ENCODE peak calls at places on chromosome 22, in ten cellular contexts. One of them, this sample, is unnamed.

GRCh38 chr22:43831561-43832392 is 19.7 kb upstream of the EFCAB6 start:
- DNase-seq in SK-N-SH: no peak
- DNase-seq in fibroblast of lung: no peak
- DNase-seq in activated CD4-positive, CD25-positive, alpha-beta regulatory T cell treated with anti-CD3 and anti-CD28 coated beads, Interleukin-2, amount 50 U/mL, for 72 hours: no peak
- DNase-seq in neuronal stem cell: no peak
- DNase-seq in HTR-8/SVneo: no peak
- DNase-seq in Right ventricle myocardium inferior: no peak
- DNase-seq in M059J: no peak
- DNase-seq in WERI-Rb-1: no peak
- DNase-seq in ELR: no peak
- DNase-seq in this sample: no peak

GRCh38 chr22:38413085-38414008 is 41.7 kb downstream of the KCNJ4 start:
- DNase-seq in neuronal stem cell: no peak
- DNase-seq in WERI-Rb-1: peak
- DNase-seq in fibroblast of lung: no peak
- DNase-seq in ELR: no peak
- DNase-seq in M059J: no peak
- DNase-seq in HTR-8/SVneo: no peak
- DNase-seq in SK-N-SH: no peak
- DNase-seq in activated CD4-positive, CD25-positive, alpha-beta regulatory T cell treated with anti-CD3 and anti-CD28 coated beads, Interleukin-2, amount 50 U/mL, for 72 hours: no peak
- DNase-seq in Right ventricle myocardium inferior: no peak
- DNase-seq in this sample: no peak

GRCh38 chr22:27531782-27532530 is 269.6 kb downstream of the MN1 start:
- DNase-seq in ELR: peak
- DNase-seq in SK-N-SH: no peak
- DNase-seq in M059J: peak
- DNase-seq in Right ventricle myocardium inferior: no peak
- DNase-seq in HTR-8/SVneo: peak
- DNase-seq in activated CD4-positive, CD25-positive, alpha-beta regulatory T cell treated with anti-CD3 and anti-CD28 coated beads, Interleukin-2, amount 50 U/mL, for 72 hours: no peak
- DNase-seq in neuronal stem cell: no peak
- DNase-seq in WERI-Rb-1: no peak
- DNase-seq in fibroblast of lung: peak
- DNase-seq in this sample: no peak

GRCh38 chr22:44444341-44445306 is 53.4 kb downstream of the RTL6 start:
- DNase-seq in activated CD4-positive, CD25-positive, alpha-beta regulatory T cell treated with anti-CD3 and anti-CD28 coated beads, Interleukin-2, amount 50 U/mL, for 72 hours: peak
- DNase-seq in WERI-Rb-1: peak
- DNase-seq in HTR-8/SVneo: no peak
- DNase-seq in Right ventricle myocardium inferior: no peak
- DNase-seq in neuronal stem cell: no peak
- DNase-seq in fibroblast of lung: no peak
- DNase-seq in SK-N-SH: peak
- DNase-seq in M059J: no peak
- DNase-seq in ELR: peak
- DNase-seq in this sample: peak

GRCh38 chr22:46596819-46597218 is 23.4 kb upstream of the GRAMD4 start:
- DNase-seq in fibroblast of lung: no peak
- DNase-seq in ELR: no peak
- DNase-seq in HTR-8/SVneo: no peak
- DNase-seq in Right ventricle myocardium inferior: no peak
- DNase-seq in WERI-Rb-1: peak
- DNase-seq in SK-N-SH: no peak
- DNase-seq in activated CD4-positive, CD25-positive, alpha-beta regulatory T cell treated with anti-CD3 and anti-CD28 coated beads, Interleukin-2, amount 50 U/mL, for 72 hours: no peak
- DNase-seq in neuronal stem cell: no peak
- DNase-seq in M059J: no peak
- DNase-seq in this sample: no peak

GRCh38 chr22:19422440-19423301 is 8.9 kb downstream of the HIRA start:
- DNase-seq in Right ventricle myocardium inferior: no peak
- DNase-seq in ELR: no peak
- DNase-seq in M059J: peak
- DNase-seq in WERI-Rb-1: no peak
- DNase-seq in neuronal stem cell: no peak
- DNase-seq in SK-N-SH: no peak
- DNase-seq in fibroblast of lung: no peak
- DNase-seq in activated CD4-positive, CD25-positive, alpha-beta regulatory T cell treated with anti-CD3 and anti-CD28 coated beads, Interleukin-2, amount 50 U/mL, for 72 hours: no peak
- DNase-seq in HTR-8/SVneo: no peak
- DNase-seq in this sample: no peak

GRCh38 chr22:36369922-36370781 is 17.6 kb downstream of the MYH9 start:
- DNase-seq in ELR: peak
- DNase-seq in Right ventricle myocardium inferior: peak
- DNase-seq in HTR-8/SVneo: no peak
- DNase-seq in fibroblast of lung: peak
- DNase-seq in neuronal stem cell: no peak
- DNase-seq in WERI-Rb-1: peak
- DNase-seq in SK-N-SH: no peak
- DNase-seq in activated CD4-positive, CD25-positive, alpha-beta regulatory T cell treated with anti-CD3 and anti-CD28 coated beads, Interleukin-2, amount 50 U/mL, for 72 hours: no peak
- DNase-seq in M059J: peak
- DNase-seq in this sample: peak

GRCh38 chr22:28605362-28605761 is 74.3 kb downstream of the TTC28 start:
- DNase-seq in ELR: no peak
- DNase-seq in M059J: no peak
- DNase-seq in activated CD4-positive, CD25-positive, alpha-beta regulatory T cell treated with anti-CD3 and anti-CD28 coated beads, Interleukin-2, amount 50 U/mL, for 72 hours: no peak
- DNase-seq in HTR-8/SVneo: no peak
- DNase-seq in SK-N-SH: no peak
- DNase-seq in WERI-Rb-1: no peak
- DNase-seq in Right ventricle myocardium inferior: no peak
- DNase-seq in neuronal stem cell: no peak
- DNase-seq in fibroblast of lung: no peak
- DNase-seq in this sample: no peak

GRCh38 chr22:42856179-42856864 is 751 bp downstream of the ARFGAP3 start:
- DNase-seq in neuronal stem cell: peak
- DNase-seq in fibroblast of lung: peak
- DNase-seq in M059J: peak
- DNase-seq in WERI-Rb-1: peak
- DNase-seq in SK-N-SH: no peak
- DNase-seq in activated CD4-positive, CD25-positive, alpha-beta regulatory T cell treated with anti-CD3 and anti-CD28 coated beads, Interleukin-2, amount 50 U/mL, for 72 hours: peak
- DNase-seq in ELR: peak
- DNase-seq in Right ventricle myocardium inferior: peak
- DNase-seq in HTR-8/SVneo: no peak
- DNase-seq in this sample: peak

GRCh38 chr22:49632199-49633009 is 195.3 kb downstream of the BRD1 start:
- DNase-seq in neuronal stem cell: peak
- DNase-seq in fibroblast of lung: peak
- DNase-seq in Right ventricle myocardium inferior: no peak
- DNase-seq in SK-N-SH: peak
- DNase-seq in HTR-8/SVneo: peak
- DNase-seq in activated CD4-positive, CD25-positive, alpha-beta regulatory T cell treated with anti-CD3 and anti-CD28 coated beads, Interleukin-2, amount 50 U/mL, for 72 hours: no peak
- DNase-seq in ELR: peak
- DNase-seq in M059J: peak
- DNase-seq in WERI-Rb-1: peak
- DNase-seq in this sample: peak